ENCODE peak calls at places on chromosome 15, in six cellular contexts. I, U, Z, D, L and V are unnamed samples.

GRCh38 chr15:53072077-53072476 is 281.9 kb upstream of the ONECUT1 start:
- DNase-seq in D (peak; percentile 54), I (peak; percentile 82), Z (peak; percentile 2), U (peak; percentile 8), L (peak; percentile 83), V (peak; percentile 92)

GRCh38 chr15:77516076-77516475 is 95.4 kb downstream of the HMG20A start:
- DNase-seq in I (no peak), L (no peak), D (no peak), U (no peak), Z (no peak), V (no peak)

GRCh38 chr15:100968043-100968966 is 49.1 kb downstream of the LRRK1 start:
- DNase-seq in U (peak; percentile 81), Z (peak; percentile 32), I (no peak), D (peak; percentile 71), L (no peak), V (no peak)

GRCh38 chr15:26691249-26691648 is 81.6 kb downstream of the GABRB3 start:
- DNase-seq in I (peak; percentile 49), U (no peak), Z (no peak), D (no peak), L (no peak), V (peak; percentile 81)

GRCh38 chr15:55740981-55741591 is 1.9 kb downstream of the PRTG start:
- DNase-seq in U (no peak), Z (peak; percentile 51), D (no peak), I (no peak), L (no peak), V (peak; percentile 69)

GRCh38 chr15:67818464-67818863 is 6.8 kb upstream of the SKOR1 start:
- DNase-seq in D (no peak), I (no peak), Z (no peak), L (no peak), U (no peak), V (no peak)

GRCh38 chr15:41001524-41001923 is 48.3 kb downstream of the CHAC1 start:
- DNase-seq in U (no peak), I (no peak), D (no peak), Z (peak; percentile 71), L (no peak), V (no peak)

GRCh38 chr15:99708563-99708962 is 24.7 kb downstream of the LYSMD4 start:
- DNase-seq in D (peak; percentile 5), Z (peak; percentile 96), L (no peak), U (peak; percentile 91), I (no peak), V (peak; percentile 19)

GRCh38 chr15:99931703-99932603 is 198.7 kb upstream of the LYSMD4 start:
- DNase-seq in U (no peak), I (no peak), Z (no peak), L (no peak), D (no peak), V (peak; percentile 83)

GRCh38 chr15:81105521-81105920 is 28.5 kb upstream of the CFAP161 start:
- DNase-seq in Z (no peak), U (no peak), D (no peak), L (no peak), I (no peak), V (no peak)

GRCh38 chr15:75672646-75673425 is 25.1 kb downstream of the SNX33 start:
- DNase-seq in I (no peak), D (peak; percentile 28), Z (peak; percentile 97), U (peak; percentile 91), L (no peak), V (peak; percentile 69)

GRCh38 chr15:29821416-29822099 is 710 bp downstream of the TJP1 start:
- DNase-seq in I (peak; percentile 55), L (peak; percentile 79), Z (peak; percentile 93), U (peak; percentile 85), D (peak; percentile 80), V (peak; percentile 96)

GRCh38 chr15:80249973-80250372 is 2.0 kb downstream of the CTXND1 start:
- DNase-seq in L (no peak), D (no peak), Z (no peak), I (no peak), U (no peak), V (no peak)

GRCh38 chr15:65370885-65371284 is 6.9 kb downstream of the IGDCC3 start:
- DNase-seq in Z (no peak), I (no peak), D (no peak), L (no peak), U (no peak), V (no peak)

GRCh38 chr15:43440721-43441281 is 52.2 kb downstream of the TP53BP1 start:
- DNase-seq in I (peak; percentile 29), D (peak; percentile 96), L (no peak), Z (peak; percentile 97), U (peak; percentile 99), V (peak; percentile 94)

GRCh38 chr15:61681038-61681418 is 379.2 kb downstream of the VPS13C start:
- DNase-seq in I (no peak), L (no peak), Z (no peak), U (no peak), D (no peak), V (peak; percentile 27)
- H2AK5ac ChIP-seq in I (no peak overlapping the region), L (peak overlapping the region; percentile 4), Z (no peak overlapping the region), U (no peak overlapping the region), D (no peak overlapping the region), V (no peak overlapping the region)

DNA sequence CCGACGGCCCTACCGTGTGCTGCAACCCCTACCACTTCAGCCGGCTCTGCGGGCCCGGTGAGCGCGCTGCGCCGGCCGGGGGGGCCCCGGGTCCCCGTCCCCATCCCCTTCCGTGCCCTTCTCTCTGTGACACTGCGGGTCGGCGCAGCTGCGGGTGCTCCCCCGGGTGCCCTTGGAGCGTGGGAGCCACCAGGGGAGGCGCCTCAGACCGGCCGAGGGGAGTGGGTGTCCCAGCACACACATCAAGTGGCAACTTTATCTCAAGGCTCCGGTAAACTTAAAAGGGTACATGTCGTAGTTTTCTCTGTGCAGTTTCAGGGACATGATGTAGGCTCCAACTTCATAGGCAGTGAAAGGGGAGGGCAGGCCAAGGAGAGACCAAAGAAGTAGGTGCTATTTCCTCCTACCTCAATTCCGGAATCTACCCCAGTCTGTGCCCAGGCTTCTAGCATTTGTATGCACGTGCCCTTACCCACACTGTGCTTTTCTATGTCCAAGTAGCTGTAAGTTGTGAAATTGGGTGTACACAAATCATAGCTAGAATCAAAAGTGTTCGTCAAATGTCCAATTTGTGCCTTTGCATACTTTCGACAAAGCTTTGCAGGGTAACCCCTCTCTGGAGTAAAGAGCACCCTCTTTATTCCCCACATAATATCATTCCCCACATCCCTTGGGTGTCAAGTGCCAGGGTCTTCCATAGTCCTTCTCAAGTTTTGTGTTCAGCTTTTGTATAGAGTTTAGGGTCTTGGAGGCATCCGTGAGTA is 2.2 kb downstream of the SMAD6 start:
- DNase-seq in U (no peak), Z (no peak), D (no peak), I (no peak), L (no peak), V (no peak)
- H3K4me3 ChIP-seq in U (peak overlapping the region; percentile 72), Z (peak overlapping the region; percentile 99), D (peak overlapping the region; percentile 95), I (peak overlapping the region; percentile 83), L (peak overlapping the region; percentile 54), V (peak overlapping the region; percentile 91)

DNA sequence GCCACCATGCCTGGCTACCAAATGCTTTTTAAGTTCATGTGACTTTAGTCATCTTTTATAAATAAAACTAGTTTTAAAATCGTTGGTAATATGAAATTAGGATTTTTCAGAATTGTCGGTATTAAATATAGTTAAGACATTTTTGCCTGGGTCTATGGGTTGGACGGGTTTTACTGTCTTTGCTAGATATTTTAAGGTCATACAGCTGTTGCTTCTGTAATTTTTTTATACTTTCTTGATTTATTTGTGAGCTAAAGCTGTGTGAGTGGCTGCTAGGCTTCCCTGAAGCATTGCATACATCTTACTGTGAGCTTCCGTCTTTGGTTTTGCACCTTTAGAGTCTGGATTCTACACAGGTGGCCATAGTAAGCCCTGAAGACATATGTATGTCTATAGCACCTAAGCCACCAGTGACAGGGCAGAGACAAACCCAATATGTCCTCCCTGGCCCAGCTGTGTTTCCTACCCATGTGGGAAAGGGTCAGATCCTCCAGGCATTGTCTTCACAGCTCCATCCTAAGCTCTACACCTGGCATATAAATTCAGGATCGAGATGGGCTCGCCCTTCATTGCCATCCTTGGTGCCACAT is 16.6 kb upstream of the ZNF710 start:
- DNase-seq in D (no peak), I (no peak), Z (no peak), L (no peak), U (no peak), V (no peak)
- H2AK5ac ChIP-seq in D (no peak overlapping the region), I (no peak overlapping the region), Z (no peak overlapping the region), L (peak overlapping the region; percentile 47), U (no peak overlapping the region), V (no peak overlapping the region)

GRCh38 chr15:85475317-85475701 is 94.9 kb downstream of the AKAP13 start:
- DNase-seq in L (no peak), U (no peak), Z (no peak), I (no peak), D (peak; percentile 23), V (no peak)

GRCh38 chr15:85473455-85473854 is 93.1 kb downstream of the AKAP13 start:
- DNase-seq in I (no peak), L (no peak), U (peak; percentile 71), D (no peak), Z (peak; percentile 71), V (no peak)

GRCh38 chr15:85470549-85471271 is 90.3 kb downstream of the AKAP13 start:
- DNase-seq in Z (no peak), I (no peak), L (no peak), D (no peak), U (no peak), V (no peak)

GRCh38 chr15:85474700-85475316 is 94.4 kb downstream of the AKAP13 start:
- DNase-seq in I (no peak), D (no peak), L (no peak), Z (no peak), U (no peak), V (no peak)

DNA sequence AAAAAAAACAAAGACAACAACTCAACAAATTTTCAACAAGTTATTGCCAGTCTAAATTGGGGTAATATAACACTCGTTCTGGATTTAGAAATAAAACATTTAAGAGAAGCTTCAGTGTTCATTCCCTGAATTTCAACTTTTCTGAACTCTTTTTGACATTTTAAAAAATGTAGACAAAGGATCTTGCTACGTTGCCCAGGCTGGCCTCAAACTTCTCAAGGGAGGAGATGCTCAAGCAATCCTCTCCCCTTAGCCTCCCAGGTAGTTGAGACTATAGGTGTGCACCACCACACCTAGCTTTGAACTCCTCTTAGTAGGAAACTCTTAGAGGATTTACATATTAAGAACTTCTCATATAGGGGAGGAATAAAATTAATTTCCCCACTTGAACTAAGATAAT is 91.9 kb downstream of the AKAP13 start:
- DNase-seq in L (no peak), D (no peak), U (no peak), I (no peak), Z (no peak), V (no peak)
- H3K4me3 ChIP-seq in L (no peak overlapping the region), D (no peak overlapping the region), U (no peak overlapping the region), I (no peak overlapping the region), Z (no peak overlapping the region), V (no peak overlapping the region)

GRCh38 chr15:70247281-70247680 is 149.6 kb upstream of the TLE3 start:
- DNase-seq in L (no peak), U (no peak), Z (no peak), I (no peak), D (no peak), V (no peak)

GRCh38 chr15:70244978-70245542 is 147.3 kb upstream of the TLE3 start:
- DNase-seq in D (no peak), Z (no peak), L (no peak), U (no peak), I (no peak), V (no peak)

GRCh38 chr15:70246623-70247200 is 149.0 kb upstream of the TLE3 start:
- DNase-seq in L (no peak), U (no peak), Z (no peak), D (no peak), I (no peak), V (no peak)

GRCh38 chr15:70243686-70244540 is 146.2 kb upstream of the TLE3 start:
- DNase-seq in I (no peak), Z (no peak), L (no peak), U (no peak), D (no peak), V (no peak)

GRCh38 chr15:70245932-70246622 is 148.4 kb upstream of the TLE3 start:
- DNase-seq in D (peak; percentile 58), I (no peak), Z (peak; percentile 57), U (peak; percentile 11), L (no peak), V (no peak)
- H2AK5ac ChIP-seq in D (no peak overlapping the region), I (peak overlapping the region; percentile 4), Z (no peak overlapping the region), U (no peak overlapping the region), L (no peak overlapping the region), V (no peak overlapping the region)